ENCODE peak calls at places on chromosomes 13 and 19, in four cellular contexts. One of them, this sample, is unnamed.

GRCh38 chr13:33125821-33126570 is 109.8 kb downstream of the KL start:
- DNase-seq in ovary: peak; percentile 59
- DNase-seq in activated CD4-positive, CD25-positive, alpha-beta regulatory T cell treated with anti-CD3 and anti-CD28 coated beads, Interleukin-2, amount 50 U/mL, for 16 hours: no peak
- DNase-seq in neural crest cell: no peak
- DNase-seq in this sample: peak; percentile 76

GRCh38 chr19:7748756-7749155 is 1.4 kb upstream of the CD209 start:
- DNase-seq in ovary: no peak
- DNase-seq in activated CD4-positive, CD25-positive, alpha-beta regulatory T cell treated with anti-CD3 and anti-CD28 coated beads, Interleukin-2, amount 50 U/mL, for 16 hours: no peak
- DNase-seq in neural crest cell: no peak
- DNase-seq in this sample: no peak

GRCh38 chr19:6947745-6948144 is 60.4 kb downstream of the ADGRE1 start:
- DNase-seq in ovary: no peak
- DNase-seq in activated CD4-positive, CD25-positive, alpha-beta regulatory T cell treated with anti-CD3 and anti-CD28 coated beads, Interleukin-2, amount 50 U/mL, for 16 hours: no peak
- DNase-seq in neural crest cell: no peak
- DNase-seq in this sample: no peak

GRCh38 chr13:95185311-95185710 is 115.9 kb downstream of the ABCC4 start:
- DNase-seq in ovary: no peak
- DNase-seq in activated CD4-positive, CD25-positive, alpha-beta regulatory T cell treated with anti-CD3 and anti-CD28 coated beads, Interleukin-2, amount 50 U/mL, for 16 hours: no peak
- DNase-seq in neural crest cell: no peak
- DNase-seq in this sample: no peak

GRCh38 chr19:36528921-36529518 is 949 bp upstream of the ZNF260 start:
- DNase-seq in ovary: peak; percentile 18
- DNase-seq in activated CD4-positive, CD25-positive, alpha-beta regulatory T cell treated with anti-CD3 and anti-CD28 coated beads, Interleukin-2, amount 50 U/mL, for 16 hours: peak; percentile 0
- DNase-seq in neural crest cell: no peak
- DNase-seq in this sample: no peak

GRCh38 chr19:17830567-17831418 is 9.5 kb upstream of the INSL3 start:
- DNase-seq in ovary: peak; percentile 98
- DNase-seq in activated CD4-positive, CD25-positive, alpha-beta regulatory T cell treated with anti-CD3 and anti-CD28 coated beads, Interleukin-2, amount 50 U/mL, for 16 hours: no peak
- DNase-seq in neural crest cell: peak; percentile 62
- DNase-seq in this sample: peak; percentile 84

GRCh38 chr13:21297452-21297851 is 121.0 kb downstream of the MRPL57 start:
- DNase-seq in ovary: no peak
- DNase-seq in activated CD4-positive, CD25-positive, alpha-beta regulatory T cell treated with anti-CD3 and anti-CD28 coated beads, Interleukin-2, amount 50 U/mL, for 16 hours: no peak
- DNase-seq in neural crest cell: no peak
- DNase-seq in this sample: no peak

GRCh38 chr13:42971670-42972355 is 20.2 kb downstream of the EPSTI1 start:
- DNase-seq in ovary: no peak
- DNase-seq in activated CD4-positive, CD25-positive, alpha-beta regulatory T cell treated with anti-CD3 and anti-CD28 coated beads, Interleukin-2, amount 50 U/mL, for 16 hours: no peak
- DNase-seq in neural crest cell: no peak
- DNase-seq in this sample: no peak

GRCh38 chr19:16416996-16417395 is 54.8 kb downstream of the EPS15L1 start:
- DNase-seq in ovary: no peak
- DNase-seq in activated CD4-positive, CD25-positive, alpha-beta regulatory T cell treated with anti-CD3 and anti-CD28 coated beads, Interleukin-2, amount 50 U/mL, for 16 hours: no peak
- DNase-seq in neural crest cell: no peak
- DNase-seq in this sample: no peak

GRCh38 chr13:27712421-27712820 is 79.9 kb upstream of the GSX1 start:
- DNase-seq in ovary: no peak
- DNase-seq in activated CD4-positive, CD25-positive, alpha-beta regulatory T cell treated with anti-CD3 and anti-CD28 coated beads, Interleukin-2, amount 50 U/mL, for 16 hours: no peak
- DNase-seq in neural crest cell: no peak
- DNase-seq in this sample: peak; percentile 35

This sample was measured in left cardiac atrium.